ENCODE peak calls at places on chromosome 15, in eight cellular contexts. One of them, this sample, is unnamed.
A peak's percentile ranks its signal among the peaks of the same experiment; 100 is the strongest.

GRCh38 chr15:29593629-29594028 is 228.6 kb downstream of the TJP1 start:
- DNase-seq in AG09309: no peak
- DNase-seq in SK-MEL-5: no peak
- DNase-seq in adrenal gland: no peak
- DNase-seq in GM04504: no peak
- DNase-seq in activated naive CD4-positive, alpha-beta T cell: no peak
- DNase-seq in T1000: no peak
- DNase-seq in endothelial cell: no peak
- DNase-seq in this sample: no peak

GRCh38 chr15:63258658-63259057 is 18.7 kb upstream of the APH1B start:
- DNase-seq in AG09309: no peak
- DNase-seq in SK-MEL-5: no peak
- DNase-seq in adrenal gland: no peak
- DNase-seq in GM04504: no peak
- DNase-seq in activated naive CD4-positive, alpha-beta T cell: no peak
- DNase-seq in T1000: no peak
- DNase-seq in endothelial cell: no peak
- DNase-seq in this sample: no peak

GRCh38 chr15:71471347-71471746 is 339.0 kb upstream of the NR2E3 start:
- DNase-seq in AG09309: no peak
- DNase-seq in SK-MEL-5: no peak
- DNase-seq in adrenal gland: no peak
- DNase-seq in GM04504: no peak
- DNase-seq in activated naive CD4-positive, alpha-beta T cell: no peak
- DNase-seq in T1000: no peak
- DNase-seq in endothelial cell: no peak
- DNase-seq in this sample: no peak

GRCh38 chr15:44662478-44663409 is 718 bp downstream of the SPG11 start:
- DNase-seq in AG09309: no peak
- DNase-seq in SK-MEL-5: peak; percentile 74
- DNase-seq in adrenal gland: peak; percentile 78
- DNase-seq in GM04504: no peak
- DNase-seq in activated naive CD4-positive, alpha-beta T cell: peak; percentile 47
- DNase-seq in T1000: peak; percentile 20
- DNase-seq in endothelial cell: peak; percentile 61
- DNase-seq in this sample: peak; percentile 66

GRCh38 chr15:59904450-59904979 is 99.6 kb upstream of the FOXB1 start:
- DNase-seq in AG09309: no peak
- DNase-seq in SK-MEL-5: no peak
- DNase-seq in adrenal gland: no peak
- DNase-seq in GM04504: no peak
- DNase-seq in activated naive CD4-positive, alpha-beta T cell: no peak
- DNase-seq in T1000: no peak
- DNase-seq in endothelial cell: no peak
- DNase-seq in this sample: no peak

GRCh38 chr15:56931674-56932507 is 13.4 kb downstream of the TCF12 start:
- DNase-seq in AG09309: no peak
- DNase-seq in SK-MEL-5: no peak
- DNase-seq in adrenal gland: no peak
- DNase-seq in GM04504: no peak
- DNase-seq in activated naive CD4-positive, alpha-beta T cell: no peak
- DNase-seq in T1000: no peak
- DNase-seq in endothelial cell: no peak
- DNase-seq in this sample: no peak

GRCh38 chr15:35674873-35675781 is 129.2 kb upstream of the DPH6 start:
- DNase-seq in AG09309: peak; percentile 33
- DNase-seq in SK-MEL-5: no peak
- DNase-seq in adrenal gland: peak; percentile 19
- DNase-seq in GM04504: peak; percentile 73
- DNase-seq in activated naive CD4-positive, alpha-beta T cell: no peak
- DNase-seq in T1000: no peak
- DNase-seq in endothelial cell: no peak
- DNase-seq in this sample: no peak

GRCh38 chr15:39066677-39067076 is 502.1 kb upstream of the RASGRP1 start:
- DNase-seq in AG09309: no peak
- DNase-seq in SK-MEL-5: no peak
- DNase-seq in adrenal gland: no peak
- DNase-seq in GM04504: no peak
- DNase-seq in activated naive CD4-positive, alpha-beta T cell: no peak
- DNase-seq in T1000: no peak
- DNase-seq in endothelial cell: no peak
- DNase-seq in this sample: no peak

GRCh38 chr15:100686725-100687488 is 84.5 kb downstream of the ASB7 start:
- DNase-seq in AG09309: peak; percentile 47
- DNase-seq in SK-MEL-5: no peak
- DNase-seq in adrenal gland: no peak
- DNase-seq in GM04504: peak; percentile 66
- DNase-seq in activated naive CD4-positive, alpha-beta T cell: no peak
- DNase-seq in T1000: no peak
- DNase-seq in endothelial cell: no peak
- DNase-seq in this sample: no peak

GRCh38 chr15:72774696-72775383 is 8.7 kb downstream of the ADPGK start:
- DNase-seq in AG09309: no peak
- DNase-seq in SK-MEL-5: no peak
- DNase-seq in adrenal gland: no peak
- DNase-seq in GM04504: no peak
- DNase-seq in activated naive CD4-positive, alpha-beta T cell: no peak
- DNase-seq in T1000: no peak
- DNase-seq in endothelial cell: no peak
- DNase-seq in this sample: no peak

GRCh38 chr15:40536501-40536900 is 28.3 kb downstream of the CCDC32 start:
- DNase-seq in AG09309: no peak
- DNase-seq in SK-MEL-5: no peak
- DNase-seq in adrenal gland: peak; percentile 62
- DNase-seq in GM04504: no peak
- DNase-seq in activated naive CD4-positive, alpha-beta T cell: no peak
- DNase-seq in T1000: no peak
- DNase-seq in endothelial cell: no peak
- DNase-seq in this sample: no peak

GRCh38 chr15:52663895-52664294 is 15.3 kb downstream of the ATOSA start:
- DNase-seq in AG09309: no peak
- DNase-seq in SK-MEL-5: no peak
- DNase-seq in adrenal gland: no peak
- DNase-seq in GM04504: no peak
- DNase-seq in activated naive CD4-positive, alpha-beta T cell: no peak
- DNase-seq in T1000: no peak
- DNase-seq in endothelial cell: no peak
- DNase-seq in this sample: no peak

GRCh38 chr15:89746386-89746974 is 4.6 kb downstream of the MESP1 start:
- DNase-seq in AG09309: no peak
- DNase-seq in SK-MEL-5: no peak
- DNase-seq in adrenal gland: no peak
- DNase-seq in GM04504: no peak
- DNase-seq in activated naive CD4-positive, alpha-beta T cell: no peak
- DNase-seq in T1000: no peak
- DNase-seq in endothelial cell: no peak
- DNase-seq in this sample: no peak

GRCh38 chr15:28103831-28104230 is 4.7 kb upstream of the OCA2 start:
- DNase-seq in AG09309: no peak
- DNase-seq in SK-MEL-5: no peak
- DNase-seq in adrenal gland: no peak
- DNase-seq in GM04504: no peak
- DNase-seq in activated naive CD4-positive, alpha-beta T cell: no peak
- DNase-seq in T1000: no peak
- DNase-seq in endothelial cell: no peak
- DNase-seq in this sample: no peak

GRCh38 chr15:26772588-26773484 is at the start of gene GABRB3:
- DNase-seq in AG09309: no peak
- DNase-seq in SK-MEL-5: peak; percentile 65
- DNase-seq in adrenal gland: peak; percentile 52
- DNase-seq in GM04504: no peak
- DNase-seq in activated naive CD4-positive, alpha-beta T cell: no peak
- DNase-seq in T1000: no peak
- DNase-seq in endothelial cell: peak; percentile 45
- DNase-seq in this sample: no peak

GRCh38 chr15:99764521-99764920 is 31.3 kb upstream of the LYSMD4 start:
- DNase-seq in AG09309: no peak
- DNase-seq in SK-MEL-5: no peak
- DNase-seq in adrenal gland: no peak
- DNase-seq in GM04504: no peak
- DNase-seq in activated naive CD4-positive, alpha-beta T cell: no peak
- DNase-seq in T1000: no peak
- DNase-seq in endothelial cell: no peak
- DNase-seq in this sample: no peak

GRCh38 chr15:62962101-62962995 is 80.2 kb upstream of the TPM1 start:
- DNase-seq in AG09309: no peak
- DNase-seq in SK-MEL-5: no peak
- DNase-seq in adrenal gland: no peak
- DNase-seq in GM04504: peak; percentile 34
- DNase-seq in activated naive CD4-positive, alpha-beta T cell: no peak
- DNase-seq in T1000: no peak
- DNase-seq in endothelial cell: no peak
- DNase-seq in this sample: no peak

GRCh38 chr15:87741350-87741749 is 515.2 kb downstream of the NTRK3 start:
- DNase-seq in AG09309: no peak
- DNase-seq in SK-MEL-5: no peak
- DNase-seq in adrenal gland: no peak
- DNase-seq in GM04504: no peak
- DNase-seq in activated naive CD4-positive, alpha-beta T cell: no peak
- DNase-seq in T1000: no peak
- DNase-seq in endothelial cell: no peak
- DNase-seq in this sample: no peak

GRCh38 chr15:22979699-22980188 is 424 bp downstream of the CYFIP1 start:
- DNase-seq in AG09309: no peak
- DNase-seq in SK-MEL-5: peak; percentile 7
- DNase-seq in adrenal gland: peak; percentile 21
- DNase-seq in GM04504: no peak
- DNase-seq in activated naive CD4-positive, alpha-beta T cell: no peak
- DNase-seq in T1000: peak; percentile 14
- DNase-seq in endothelial cell: peak; percentile 33
- DNase-seq in this sample: no peak

GRCh38 chr15:96521386-96521785 is 190.9 kb downstream of the NR2F2 start:
- DNase-seq in AG09309: no peak
- DNase-seq in SK-MEL-5: no peak
- DNase-seq in adrenal gland: no peak
- DNase-seq in GM04504: no peak
- DNase-seq in activated naive CD4-positive, alpha-beta T cell: no peak
- DNase-seq in T1000: no peak
- DNase-seq in endothelial cell: no peak
- DNase-seq in this sample: no peak

GRCh38 chr15:77538011-77538410 is 94.7 kb downstream of the LINGO1 start:
- DNase-seq in AG09309: no peak
- DNase-seq in SK-MEL-5: peak; percentile 72
- DNase-seq in adrenal gland: no peak
- DNase-seq in GM04504: no peak
- DNase-seq in activated naive CD4-positive, alpha-beta T cell: no peak
- DNase-seq in T1000: no peak
- DNase-seq in endothelial cell: no peak
- DNase-seq in this sample: no peak

GRCh38 chr15:50148362-50148963 is 29.4 kb upstream of the ATP8B4 start:
- DNase-seq in AG09309: no peak
- DNase-seq in SK-MEL-5: peak; percentile 90
- DNase-seq in adrenal gland: peak; percentile 53
- DNase-seq in GM04504: no peak
- DNase-seq in activated naive CD4-positive, alpha-beta T cell: no peak
- DNase-seq in T1000: peak; percentile 38
- DNase-seq in endothelial cell: peak; percentile 54
- DNase-seq in this sample: no peak

GRCh38 chr15:75751116-75751875 is 38.6 kb upstream of the CSPG4 start:
- DNase-seq in AG09309: no peak
- DNase-seq in SK-MEL-5: no peak
- DNase-seq in adrenal gland: no peak
- DNase-seq in GM04504: no peak
- DNase-seq in activated naive CD4-positive, alpha-beta T cell: no peak
- DNase-seq in T1000: no peak
- DNase-seq in endothelial cell: no peak
- DNase-seq in this sample: no peak

GRCh38 chr15:101372960-101373525 is 78.0 kb upstream of the SNRPA1 start:
- DNase-seq in AG09309: no peak
- DNase-seq in SK-MEL-5: no peak
- DNase-seq in adrenal gland: no peak
- DNase-seq in GM04504: no peak
- DNase-seq in activated naive CD4-positive, alpha-beta T cell: no peak
- DNase-seq in T1000: no peak
- DNase-seq in endothelial cell: no peak
- DNase-seq in this sample: no peak

GRCh38 chr15:23566070-23567050 is 886 bp downstream of the MKRN3 start:
- DNase-seq in AG09309: no peak
- DNase-seq in SK-MEL-5: no peak
- DNase-seq in adrenal gland: no peak
- DNase-seq in GM04504: no peak
- DNase-seq in activated naive CD4-positive, alpha-beta T cell: no peak
- DNase-seq in T1000: no peak
- DNase-seq in endothelial cell: no peak
- DNase-seq in this sample: no peak

GRCh38 chr15:39344662-39345141 is 236.2 kb upstream of the THBS1 start:
- DNase-seq in AG09309: no peak
- DNase-seq in SK-MEL-5: no peak
- DNase-seq in adrenal gland: no peak
- DNase-seq in GM04504: peak; percentile 75
- DNase-seq in activated naive CD4-positive, alpha-beta T cell: no peak
- DNase-seq in T1000: no peak
- DNase-seq in endothelial cell: no peak
- DNase-seq in this sample: no peak

GRCh38 chr15:68205949-68206539 is 912 bp upstream of the CALML4 start:
- DNase-seq in AG09309: no peak
- DNase-seq in SK-MEL-5: no peak
- DNase-seq in adrenal gland: peak; percentile 59
- DNase-seq in GM04504: no peak
- DNase-seq in activated naive CD4-positive, alpha-beta T cell: no peak
- DNase-seq in T1000: no peak
- DNase-seq in endothelial cell: no peak
- DNase-seq in this sample: no peak

GRCh38 chr15:85800460-85801123 is 5.9 kb upstream of the KLHL25 start:
- DNase-seq in AG09309: peak; percentile 11
- DNase-seq in SK-MEL-5: peak; percentile 25
- DNase-seq in adrenal gland: peak; percentile 94
- DNase-seq in GM04504: no peak
- DNase-seq in activated naive CD4-positive, alpha-beta T cell: no peak
- DNase-seq in T1000: peak; percentile 43
- DNase-seq in endothelial cell: no peak
- DNase-seq in this sample: no peak

GRCh38 chr15:40825661-40826088 is 2.8 kb downstream of the PPP1R14D start:
- DNase-seq in AG09309: peak; percentile 16
- DNase-seq in SK-MEL-5: peak; percentile 11
- DNase-seq in adrenal gland: no peak
- DNase-seq in GM04504: no peak
- DNase-seq in activated naive CD4-positive, alpha-beta T cell: no peak
- DNase-seq in T1000: no peak
- DNase-seq in endothelial cell: no peak
- DNase-seq in this sample: no peak

GRCh38 chr15:75428152-75428551 is 23.3 kb downstream of the SIN3A start:
- DNase-seq in AG09309: no peak
- DNase-seq in SK-MEL-5: no peak
- DNase-seq in adrenal gland: no peak
- DNase-seq in GM04504: no peak
- DNase-seq in activated naive CD4-positive, alpha-beta T cell: no peak
- DNase-seq in T1000: no peak
- DNase-seq in endothelial cell: no peak
- DNase-seq in this sample: no peak

GRCh38 chr15:87167706-87168105 is 1088.0 kb downstream of the AGBL1 start:
- DNase-seq in AG09309: no peak
- DNase-seq in SK-MEL-5: no peak
- DNase-seq in adrenal gland: no peak
- DNase-seq in GM04504: no peak
- DNase-seq in activated naive CD4-positive, alpha-beta T cell: no peak
- DNase-seq in T1000: no peak
- DNase-seq in endothelial cell: no peak
- DNase-seq in this sample: no peak

GRCh38 chr15:98760975-98761374 is 112.6 kb downstream of the IGF1R start:
- DNase-seq in AG09309: no peak
- DNase-seq in SK-MEL-5: no peak
- DNase-seq in adrenal gland: no peak
- DNase-seq in GM04504: no peak
- DNase-seq in activated naive CD4-positive, alpha-beta T cell: no peak
- DNase-seq in T1000: no peak
- DNase-seq in endothelial cell: no peak
- DNase-seq in this sample: no peak

GRCh38 chr15:45499426-45499825 is 23.1 kb downstream of the SLC30A4 start:
- DNase-seq in AG09309: no peak
- DNase-seq in SK-MEL-5: no peak
- DNase-seq in adrenal gland: no peak
- DNase-seq in GM04504: no peak
- DNase-seq in activated naive CD4-positive, alpha-beta T cell: no peak
- DNase-seq in T1000: no peak
- DNase-seq in endothelial cell: no peak
- DNase-seq in this sample: no peak

GRCh38 chr15:74283366-74283765 is 47.2 kb downstream of the CCDC33 start:
- DNase-seq in AG09309: no peak
- DNase-seq in SK-MEL-5: no peak
- DNase-seq in adrenal gland: no peak
- DNase-seq in GM04504: no peak
- DNase-seq in activated naive CD4-positive, alpha-beta T cell: no peak
- DNase-seq in T1000: no peak
- DNase-seq in endothelial cell: no peak
- DNase-seq in this sample: no peak